ENCODE peak calls at places on chromosome 1, in five cellular contexts. Q, C, X, B and N are unnamed samples.
A peak's percentile ranks its signal among the peaks of the same experiment; 100 is the strongest.

GRCh38 chr1:90821152-90821792 is 104.2 kb upstream of the BARHL2 start:
- DNase-seq in Q (no peak), X (no peak), C (no peak), B (no peak), N (no peak)

GRCh38 chr1:26477446-26478152 is 5.4 kb downstream of the HMGN2 start:
- DNase-seq in C (no peak), X (peak; percentile 32), B (no peak), Q (no peak), N (peak; percentile 26)

GRCh38 chr1:211118407-211119102 is 15.4 kb downstream of the KCNH1 start:
- DNase-seq in X (no peak), C (no peak), B (no peak), Q (no peak), N (no peak)

GRCh38 chr1:64469977-64470669 is at the start of gene CACHD1:
- DNase-seq in Q (peak; percentile 81), C (peak; percentile 63), B (peak; percentile 69), X (no peak), N (peak; percentile 80)

GRCh38 chr1:3614755-3615742 is 3.7 kb upstream of the MEGF6 start:
- DNase-seq in Q (no peak), X (peak; percentile 62), C (no peak), B (no peak), N (no peak)

GRCh38 chr1:186559601-186560116 is 98.7 kb upstream of the PDC start:
- DNase-seq in Q (no peak), X (no peak), B (no peak), C (no peak), N (no peak)

GRCh38 chr1:185238447-185238846 is 78.6 kb downstream of the IVNS1ABP start:
- DNase-seq in Q (no peak), B (no peak), C (no peak), X (peak; percentile 22), N (no peak)

GRCh38 chr1:246001142-246001812 is 505.8 kb downstream of the SMYD3 start:
- DNase-seq in Q (no peak), X (no peak), B (no peak), C (no peak), N (no peak)

GRCh38 chr1:237205400-237206064 is 163.5 kb downstream of the RYR2 start:
- DNase-seq in Q (no peak), C (no peak), B (no peak), X (no peak), N (no peak)

GRCh38 chr1:147073062-147073432 is 99.2 kb downstream of the PRKAB2 start:
- DNase-seq in C (no peak), B (no peak), X (no peak), Q (no peak), N (no peak)

GRCh38 chr1:212727386-212728181 is 27.9 kb upstream of the BATF3 start:
- DNase-seq in Q (no peak), C (no peak), X (no peak), B (no peak), N (no peak)
- TF ChIP-seq POLR2AphosphoS5 in Q (no peak), C (no peak), X (no peak), B (no peak), N (no peak)

GRCh38 chr1:44684525-44684924 is 10.0 kb downstream of the ARMH1 start:
- DNase-seq in C (no peak), B (no peak), Q (no peak), X (no peak), N (no peak)
- TF ChIP-seq POLR2A in C (no peak), B (no peak), Q (no peak), X (no peak), N (no peak)

GRCh38 chr1:6475381-6476133 is 9.6 kb upstream of the TNFRSF25 start:
- DNase-seq in X (peak; percentile 91), C (peak; percentile 79), B (no peak), Q (peak; percentile 55), N (no peak)
- TF ChIP-seq CTCF in X (peak; percentile 87), C (peak; percentile 90), B (peak; percentile 71), Q (peak; percentile 74), N (peak; percentile 46)

DNA sequence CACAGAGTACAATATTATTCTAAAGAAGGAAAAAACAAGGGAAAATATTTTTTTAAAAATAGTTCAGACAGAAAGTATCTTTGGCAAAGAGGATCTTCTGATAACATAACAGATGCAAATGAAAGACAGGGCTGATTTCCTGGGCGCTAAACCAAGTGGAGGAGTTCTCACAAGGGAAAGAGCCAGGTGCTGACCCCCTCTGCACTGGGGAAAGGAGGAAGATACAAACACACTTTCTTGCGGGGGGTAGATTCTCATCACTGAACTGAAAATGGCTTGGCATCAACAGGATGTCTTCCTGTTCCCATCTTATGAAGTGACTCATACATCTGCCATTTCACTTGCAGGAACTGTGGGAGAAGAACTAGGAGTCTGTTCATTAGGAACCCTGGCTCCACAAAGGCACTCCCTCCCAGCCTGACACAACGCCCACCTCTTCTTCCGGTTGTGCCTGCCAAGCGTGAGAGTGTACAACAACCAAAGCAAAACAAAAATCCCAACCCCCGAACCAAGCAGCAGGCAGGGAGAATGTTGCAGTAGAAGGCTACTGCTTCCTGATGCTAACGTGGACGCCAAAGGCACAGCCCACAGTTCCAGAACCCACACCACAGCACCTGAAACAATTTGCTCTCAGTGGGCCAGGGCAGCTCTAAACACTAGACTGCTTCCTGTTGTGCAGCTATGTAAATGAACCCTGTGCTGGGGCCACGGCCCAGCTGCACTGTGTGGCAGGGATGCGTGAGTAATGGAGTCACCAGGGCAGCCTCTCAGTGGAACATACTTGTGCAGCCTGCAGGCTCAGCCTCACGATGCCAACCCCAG is 51.0 kb downstream of the GADD45A start:
- DNase-seq in X (no peak), Q (peak; percentile 39), C (peak; percentile 78), B (peak; percentile 58), N (peak; percentile 91)
- TF ChIP-seq POLR2AphosphoS5 in X (no peak), Q (peak; percentile 55), C (peak; percentile 51), B (peak; percentile 53), N (no peak)

DNA sequence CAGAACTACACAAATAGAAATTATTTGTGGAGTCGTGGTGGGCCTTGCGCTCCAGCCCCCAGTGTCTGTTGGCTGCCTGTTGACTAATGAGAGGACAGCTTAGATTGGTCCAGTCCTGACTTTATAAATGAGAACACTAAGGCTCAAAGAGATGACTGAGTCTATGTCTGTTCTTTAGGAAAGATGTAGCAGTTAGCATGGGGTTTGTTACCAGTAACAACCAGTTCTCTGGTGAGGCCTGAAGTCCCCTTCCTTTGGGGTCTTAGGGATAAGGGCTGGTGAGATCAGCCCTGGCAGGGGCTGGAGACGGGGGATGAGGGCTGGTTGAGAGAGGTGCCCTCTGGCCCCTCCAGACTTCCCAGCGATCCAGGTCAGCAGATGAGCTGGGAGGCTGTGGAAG is 9.1 kb downstream of the TOR3A start:
- DNase-seq in B (no peak), Q (no peak), X (no peak), C (no peak), N (no peak)
- TF ChIP-seq POLR2A in B (no peak), Q (no peak), X (no peak), C (no peak), N (no peak)

DNA sequence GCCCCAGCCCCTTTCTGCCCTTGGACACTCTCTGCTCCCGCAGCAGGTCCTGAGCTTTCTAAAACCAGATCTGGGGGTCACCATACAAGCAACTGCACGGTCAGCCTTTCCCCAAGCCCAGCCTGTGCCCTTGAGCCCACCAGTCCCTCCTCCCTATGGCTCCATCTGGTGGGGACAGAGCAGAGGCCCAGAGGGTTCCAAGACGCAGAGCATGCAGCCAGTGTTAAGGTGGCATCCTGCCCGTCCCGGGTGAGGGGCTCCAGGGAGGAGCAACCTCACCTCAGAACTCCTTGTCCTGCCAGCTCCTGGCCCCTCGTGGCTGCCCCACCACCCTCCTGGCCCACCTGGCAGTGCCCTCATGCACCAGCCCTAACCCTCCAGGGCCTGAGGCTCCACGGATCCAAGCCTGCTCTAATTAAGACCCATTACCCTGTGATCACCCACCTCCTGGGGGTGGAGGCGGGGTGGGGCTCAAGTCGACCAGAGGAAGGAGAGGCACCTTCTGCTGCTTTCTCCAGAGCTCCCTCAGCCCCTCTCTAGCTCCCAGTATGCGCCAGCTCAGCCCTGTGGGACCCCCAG is 8.5 kb downstream of the CHD5 start:
- DNase-seq in Q (no peak), C (no peak), B (no peak), X (peak; percentile 51), N (no peak)
- TF ChIP-seq CTCF in Q (no peak), C (no peak), B (no peak), X (peak; percentile 54), N (no peak)

DNA sequence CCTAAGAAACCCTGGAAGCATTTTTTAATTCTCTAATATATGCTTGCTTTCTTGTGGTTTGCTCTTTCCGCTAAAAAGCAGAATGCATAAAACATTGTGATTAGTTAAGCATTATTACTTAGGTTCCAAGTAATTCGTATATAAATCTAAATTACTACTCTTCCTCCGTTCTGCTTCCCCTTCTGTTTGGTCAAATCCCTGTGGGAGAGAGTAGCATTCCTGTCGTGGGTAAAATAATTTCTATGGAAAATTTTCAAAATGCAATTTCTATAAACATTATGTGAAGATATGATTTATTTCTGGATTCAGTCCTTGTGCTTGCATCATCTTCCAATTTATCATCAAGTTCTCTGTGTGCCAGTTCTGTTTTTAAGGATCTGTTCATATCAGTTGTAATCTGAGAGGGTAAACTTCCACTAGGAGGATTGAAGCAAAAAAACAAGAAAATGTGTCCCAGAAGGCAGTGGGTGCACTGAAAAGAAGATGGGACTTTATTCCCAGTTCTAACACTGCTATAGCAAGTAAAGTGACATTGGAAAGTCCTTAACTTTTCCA is 7.2 kb upstream of the WARS2 start:
- DNase-seq in C (no peak), X (no peak), Q (no peak), B (no peak), N (no peak)
- TF ChIP-seq POLR2AphosphoS5 in C (no peak), X (no peak), Q (no peak), B (no peak), N (no peak)

GRCh38 chr1:219379691-219380090 is 206.0 kb downstream of the LYPLAL1 start:
- DNase-seq in X (no peak), B (no peak), Q (no peak), C (no peak), N (no peak)

GRCh38 chr1:219383273-219383672 is 209.6 kb downstream of the LYPLAL1 start:
- DNase-seq in C (no peak), B (no peak), X (no peak), Q (no peak), N (no peak)

GRCh38 chr1:219381396-219381795 is 207.7 kb downstream of the LYPLAL1 start:
- DNase-seq in B (no peak), X (no peak), Q (no peak), C (no peak), N (no peak)

GRCh38 chr1:219385786-219386427 is 212.2 kb downstream of the LYPLAL1 start:
- DNase-seq in X (peak; percentile 58), C (no peak), Q (peak; percentile 47), B (no peak), N (no peak)

DNA sequence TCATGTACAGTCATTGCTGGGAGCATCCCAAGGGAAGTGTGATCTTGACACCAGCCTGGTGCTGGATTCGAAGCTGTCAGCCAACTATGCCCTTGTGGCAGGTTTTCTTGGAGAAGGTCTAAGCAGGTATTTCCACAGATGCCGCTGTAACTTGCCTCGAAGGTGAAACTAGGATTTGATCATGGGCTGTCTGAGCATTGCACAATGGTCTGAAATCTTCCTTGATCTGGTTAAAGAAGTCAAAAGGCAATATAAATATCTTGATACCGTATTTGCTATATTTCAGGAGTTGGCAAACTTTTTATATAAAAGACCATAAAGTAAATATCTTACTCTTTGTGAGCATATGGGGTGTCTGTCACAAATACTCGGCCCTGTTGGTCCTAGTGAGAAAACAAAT is 206.8 kb downstream of the LYPLAL1 start:
- DNase-seq in C (no peak), B (no peak), Q (no peak), X (no peak), N (no peak)
- TF ChIP-seq POLR2A in C (no peak), B (no peak), Q (no peak), X (no peak), N (no peak)